ENCODE peak calls at places on chromosomes 13 and 19, in nine cellular contexts. V is myocyte, Z is NCI-H1694 treated with DMSO at 0.1 percent for 48 hours, C is mesothelial cell of epicardium, H is HCT116, E is NCI-H460, T is fibroblast of the aortic adventitia, J is Peyer's patch, U is esophagus squamous epithelium. G is an unnamed sample.

GRCh38 chr19:8569066-8569761 is 8.0 kb downstream of the MYO1F start:
- DNase-seq in Z (no peak), U (no peak), T (peak), E (no peak), J (no peak), H (peak), C (no peak), V (peak), G (no peak)

GRCh38 chr13:33312150-33312908 is 26.8 kb upstream of the STARD13 start:
- DNase-seq in J (no peak), Z (peak), U (no peak), H (no peak), E (no peak), T (peak), C (no peak), V (peak), G (no peak)

GRCh38 chr13:59337070-59337469 is 826.7 kb downstream of the DIAPH3 start:
- DNase-seq in E (no peak), Z (no peak), J (no peak), C (no peak), V (peak), U (no peak), T (no peak), H (no peak), G (no peak)

GRCh38 chr13:41259875-41260501 is 3.4 kb downstream of the MTRF1 start:
- DNase-seq in U (no peak), J (no peak), H (no peak), C (no peak), T (no peak), V (no peak), Z (no peak), E (no peak), G (no peak)

GRCh38 chr19:3135961-3136683 is at the start of gene GNA15:
- DNase-seq in E (no peak), J (no peak), T (no peak), V (no peak), Z (no peak), C (no peak), H (no peak), U (no peak), G (no peak)

GRCh38 chr19:2636897-2637683 is 65.4 kb downstream of the GNG7 start:
- DNase-seq in C (peak), J (peak), V (peak), Z (no peak), U (no peak), E (peak), T (peak), H (no peak), G (peak)

GRCh38 chr13:78736142-78736541 is 77.2 kb upstream of the OBI1 start:
- DNase-seq in E (no peak), T (peak), Z (no peak), V (no peak), H (no peak), J (no peak), C (no peak), U (no peak), G (no peak)

GRCh38 chr13:49436890-49437289 is 7.0 kb downstream of the CAB39L start:
- DNase-seq in Z (no peak), T (peak), C (no peak), E (peak), V (peak), U (no peak), H (no peak), J (no peak), G (peak)

GRCh38 chr19:6039541-6040225 is 61.7 kb upstream of the RANBP3 start:
- DNase-seq in E (no peak), T (no peak), C (no peak), Z (no peak), J (no peak), U (no peak), H (no peak), V (no peak), G (no peak)

GRCh38 chr19:46211201-46211881 is 18.2 kb upstream of the IGFL1 start:
- DNase-seq in T (no peak), Z (no peak), E (peak), H (peak), U (no peak), V (peak), J (no peak), C (no peak), G (no peak)

GRCh38 chr19:756232-756631 is 5.3 kb downstream of the MISP start:
- DNase-seq in V (peak), E (no peak), C (no peak), J (no peak), U (no peak), H (peak), T (no peak), Z (no peak), G (no peak)

GRCh38 chr13:65460136-65460535 is 1770.0 kb downstream of the PCDH9 start:
- DNase-seq in E (no peak), H (no peak), C (no peak), Z (no peak), J (no peak), T (no peak), U (no peak), V (no peak), G (no peak)

GRCh38 chr13:100608906-100609305 is 20.3 kb upstream of the GGACT start:
- DNase-seq in J (peak), T (peak), H (no peak), C (no peak), E (no peak), Z (no peak), V (no peak), U (no peak), G (no peak)

GRCh38 chr19:55491546-55492360 is 3.5 kb downstream of the SSC5D start:
- DNase-seq in J (no peak), H (no peak), Z (no peak), U (no peak), V (no peak), C (no peak), T (no peak), E (no peak), G (no peak)

GRCh38 chr13:29743229-29743786 is 107.1 kb downstream of the UBL3 start:
- DNase-seq in Z (no peak), C (no peak), H (no peak), J (no peak), V (no peak), T (peak), E (no peak), U (no peak), G (no peak)

GRCh38 chr13:52447815-52448552 is 2.5 kb downstream of the VPS36 start:
- DNase-seq in T (no peak), E (no peak), H (no peak), U (no peak), Z (no peak), C (no peak), V (peak), J (no peak), G (no peak)

GRCh38 chr19:632228-633067 is 889 bp downstream of the POLRMT start:
- DNase-seq in V (peak), E (peak), J (peak), H (no peak), C (no peak), T (peak), Z (no peak), U (no peak), G (no peak)

GRCh38 chr19:45768644-45769053 is 403 bp downstream of the SIX5 start:
- DNase-seq in J (no peak), Z (no peak), E (no peak), C (no peak), U (no peak), T (no peak), H (no peak), V (no peak), G (no peak)

GRCh38 chr19:43743059-43743458 is 11.7 kb downstream of the SMG9 start:
- DNase-seq in Z (no peak), T (peak), J (no peak), E (no peak), C (no peak), V (no peak), U (no peak), H (no peak), G (no peak)

GRCh38 chr19:19110410-19111137 is 27.7 kb downstream of the TMEM161A start:
- DNase-seq in Z (no peak), H (no peak), T (no peak), E (no peak), C (no peak), J (no peak), V (no peak), U (no peak), G (no peak)

GRCh38 chr19:40216013-40216776 is 2.0 kb downstream of the TTC9B start:
- DNase-seq in V (peak), Z (no peak), E (no peak), J (no peak), U (no peak), T (no peak), H (no peak), C (no peak), G (no peak)

GRCh38 chr13:26390203-26390602 is 136.3 kb downstream of the CDK8 start:
- DNase-seq in U (no peak), Z (no peak), V (no peak), C (no peak), T (no peak), J (no peak), H (no peak), E (no peak), G (no peak)

GRCh38 chr13:21823416-21823815 is 152.5 kb downstream of the FGF9 start:
- DNase-seq in E (no peak), V (no peak), Z (no peak), C (no peak), U (no peak), J (no peak), H (no peak), T (no peak), G (no peak)

GRCh38 chr13:47549219-47549752 is 451.8 kb downstream of the SUCLA2 start:
- DNase-seq in H (no peak), J (no peak), C (no peak), U (no peak), Z (no peak), E (no peak), V (peak), T (peak), G (no peak)

GRCh38 chr13:40996433-40997095 is 22.6 kb downstream of the ELF1 start:
- DNase-seq in Z (no peak), T (no peak), C (no peak), H (no peak), U (no peak), V (no peak), E (no peak), J (no peak), G (no peak)

GRCh38 chr19:35342430-35342829 is 5.3 kb upstream of the FFAR1 start:
- DNase-seq in Z (no peak), U (no peak), H (no peak), V (no peak), J (no peak), C (no peak), T (no peak), E (no peak), G (no peak)

GRCh38 chr13:98809345-98809777 is 56.9 kb upstream of the SLC15A1 start:
- DNase-seq in Z (no peak), V (no peak), E (no peak), T (no peak), H (no peak), C (no peak), J (no peak), U (no peak), G (no peak)

GRCh38 chr19:39183100-39183499 is 13.7 kb upstream of the NCCRP1 start:
- DNase-seq in T (no peak), C (peak), V (no peak), U (no peak), Z (no peak), H (no peak), J (no peak), E (no peak), G (no peak)

GRCh38 chr13:107835339-107836018 is 379.9 kb downstream of the LIG4 start:
- DNase-seq in E (no peak), J (no peak), C (no peak), U (no peak), Z (no peak), H (no peak), T (peak), V (no peak), G (no peak)

GRCh38 chr19:16380943-16381755 is 56.5 kb downstream of the KLF2 start:
- DNase-seq in U (no peak), V (no peak), Z (no peak), C (no peak), T (no peak), H (no peak), E (no peak), J (peak), G (no peak)

GRCh38 chr19:19575411-19575810 is 37.3 kb downstream of the CILP2 start:
- DNase-seq in H (no peak), U (no peak), T (no peak), Z (peak), J (no peak), V (no peak), E (no peak), C (no peak), G (no peak)

GRCh38 chr13:104204177-104204576 is 1138.0 kb upstream of the SLC10A2 start:
- DNase-seq in T (no peak), V (no peak), E (no peak), C (no peak), U (no peak), H (no peak), Z (no peak), J (no peak), G (no peak)

GRCh38 chr19:16703677-16704076 is 16.0 kb upstream of the NWD1 start:
- DNase-seq in U (no peak), T (no peak), V (no peak), J (no peak), Z (no peak), C (no peak), E (no peak), H (no peak), G (no peak)

G was measured in anterior cingulate cortex.